ENCODE peak calls at places on chromosomes 3 and 15, in four cellular contexts. L is NB4, I is left lung, D is ACHN. S is an unnamed sample.

GRCh38 chr3:17074559-17074958 is 189.8 kb downstream of the PLCL2 start:
- DNase-seq in L (no peak), I (no peak), D (no peak), S (no peak)

GRCh38 chr3:160644491-160644890 is 32.5 kb upstream of the ARL14 start:
- DNase-seq in L (no peak), I (no peak), D (no peak), S (no peak)

GRCh38 chr3:193732391-193732790 is 139.4 kb downstream of the OPA1 start:
- DNase-seq in L (no peak), I (no peak), D (peak), S (peak)

GRCh38 chr15:99130314-99130713 is 25.4 kb downstream of the SYNM start:
- DNase-seq in L (no peak), I (no peak), D (no peak), S (no peak)

GRCh38 chr15:95259965-95260364 is 1028.6 kb downstream of the MCTP2 start:
- DNase-seq in L (peak), I (no peak), D (no peak), S (no peak)

GRCh38 chr3:114762144-114762543 is 384.9 kb downstream of the ZBTB20 start:
- DNase-seq in L (no peak), I (no peak), D (no peak), S (no peak)

GRCh38 chr15:82135645-82136044 is 89.8 kb upstream of the MEX3B start:
- DNase-seq in L (no peak), I (no peak), D (no peak), S (no peak)

GRCh38 chr3:128994581-128995161 is 795 bp upstream of the CFAP92 start:
- DNase-seq in L (no peak), I (no peak), D (no peak), S (no peak)

GRCh38 chr3:189849262-189849661 is 218.1 kb downstream of the TP63 start:
- DNase-seq in L (no peak), I (no peak), D (no peak), S (no peak)

GRCh38 chr3:108222813-108223307 is 636 bp upstream of the IFT57 start:
- DNase-seq in L (no peak), I (no peak), D (no peak), S (no peak)

GRCh38 chr3:136332776-136333175 is 82.6 kb downstream of the PCCB start:
- DNase-seq in L (no peak), I (no peak), D (peak), S (peak)

S was measured in amniotic stem cell.